ENCODE peak calls at places on chromosome 22, in four cellular contexts. One of them, this sample, is unnamed.

GRCh38 chr22:31977939-31978338 is 33.6 kb downstream of the YWHAH start:
- DNase-seq in cardiac muscle cell: no peak
- DNase-seq in mesothelial cell of epicardium: no peak
- DNase-seq in GM12864: no peak
- DNase-seq in this sample: no peak

GRCh38 chr22:19879996-19880785 is 25.5 kb upstream of the GNB1L start:
- DNase-seq in GM12864: no peak
- DNase-seq in mesothelial cell of epicardium: peak; percentile 10
- DNase-seq in cardiac muscle cell: no peak
- DNase-seq in this sample: no peak

GRCh38 chr22:30826670-30827355 is 132.1 kb downstream of the OSBP2 start:
- DNase-seq in cardiac muscle cell: no peak
- DNase-seq in mesothelial cell of epicardium: no peak
- DNase-seq in GM12864: no peak
- DNase-seq in this sample: no peak

GRCh38 chr22:49228431-49229037 is 599.1 kb downstream of the BRD1 start:
- DNase-seq in mesothelial cell of epicardium: no peak
- DNase-seq in cardiac muscle cell: no peak
- DNase-seq in GM12864: no peak
- DNase-seq in this sample: no peak

GRCh38 chr22:19840955-19841640 is 13.6 kb downstream of the GNB1L start:
- DNase-seq in GM12864: no peak
- DNase-seq in cardiac muscle cell: no peak
- DNase-seq in mesothelial cell of epicardium: no peak
- DNase-seq in this sample: no peak

GRCh38 chr22:31179345-31179744 is 19.4 kb downstream of the RNF185 start:
- DNase-seq in cardiac muscle cell: no peak
- DNase-seq in mesothelial cell of epicardium: no peak
- DNase-seq in GM12864: no peak
- DNase-seq in this sample: no peak

GRCh38 chr22:34842630-34843029 is 223.3 kb upstream of the ISX start:
- DNase-seq in mesothelial cell of epicardium: no peak
- DNase-seq in GM12864: no peak
- DNase-seq in cardiac muscle cell: no peak
- DNase-seq in this sample: no peak

GRCh38 chr22:26681395-26681821 is 24.0 kb downstream of the MIAT start:
- DNase-seq in mesothelial cell of epicardium: no peak
- DNase-seq in cardiac muscle cell: peak; percentile 96
- DNase-seq in GM12864: no peak
- DNase-seq in this sample: no peak

GRCh38 chr22:46250035-46250782 is at the start of gene CDPF1:
- DNase-seq in cardiac muscle cell: peak; percentile 87
- DNase-seq in mesothelial cell of epicardium: peak; percentile 77
- DNase-seq in GM12864: peak; percentile 55
- DNase-seq in this sample: peak; percentile 78

GRCh38 chr22:23036684-23037428 is 33.5 kb upstream of the GNAZ start:
- DNase-seq in cardiac muscle cell: peak; percentile 17
- DNase-seq in GM12864: no peak
- DNase-seq in mesothelial cell of epicardium: no peak
- DNase-seq in this sample: no peak

GRCh38 chr22:46134111-46134705 is 16.1 kb upstream of the PPARA start:
- DNase-seq in cardiac muscle cell: no peak
- DNase-seq in mesothelial cell of epicardium: no peak
- DNase-seq in GM12864: no peak
- DNase-seq in this sample: no peak

GRCh38 chr22:19514831-19515565 is 9.2 kb downstream of the CLDN5 start:
- DNase-seq in cardiac muscle cell: no peak
- DNase-seq in mesothelial cell of epicardium: no peak
- DNase-seq in GM12864: no peak
- DNase-seq in this sample: no peak

GRCh38 chr22:47035443-47035881 is 273.0 kb downstream of the TBC1D22A start:
- DNase-seq in GM12864: no peak
- DNase-seq in mesothelial cell of epicardium: no peak
- DNase-seq in cardiac muscle cell: no peak
- DNase-seq in this sample: no peak

GRCh38 chr22:49565516-49565855 is 262.2 kb downstream of the BRD1 start:
- DNase-seq in GM12864: no peak
- DNase-seq in cardiac muscle cell: no peak
- DNase-seq in mesothelial cell of epicardium: no peak
- DNase-seq in this sample: no peak

GRCh38 chr22:30825711-30826505 is 131.2 kb downstream of the OSBP2 start:
- DNase-seq in mesothelial cell of epicardium: no peak
- DNase-seq in GM12864: no peak
- DNase-seq in cardiac muscle cell: no peak
- DNase-seq in this sample: no peak

GRCh38 chr22:45886502-45886901 is 90.5 kb downstream of the WNT7B start:
- DNase-seq in GM12864: no peak
- DNase-seq in cardiac muscle cell: no peak
- DNase-seq in mesothelial cell of epicardium: no peak
- DNase-seq in this sample: no peak

GRCh38 chr22:31268281-31268680 is 24.0 kb downstream of the PIK3IP1 start:
- DNase-seq in mesothelial cell of epicardium: no peak
- DNase-seq in GM12864: no peak
- DNase-seq in cardiac muscle cell: no peak
- DNase-seq in this sample: no peak

GRCh38 chr22:50199836-50200332 is 927 bp upstream of the SELENOO start:
- DNase-seq in GM12864: no peak
- DNase-seq in mesothelial cell of epicardium: no peak
- DNase-seq in cardiac muscle cell: no peak
- DNase-seq in this sample: no peak

GRCh38 chr22:50452649-50453048 is 22.2 kb downstream of the SBF1 start:
- DNase-seq in mesothelial cell of epicardium: no peak
- DNase-seq in cardiac muscle cell: no peak
- DNase-seq in GM12864: no peak
- DNase-seq in this sample: no peak

GRCh38 chr22:42688241-42688913 is 32.3 kb downstream of the A4GALT start:
- DNase-seq in mesothelial cell of epicardium: peak; percentile 50
- DNase-seq in GM12864: no peak
- DNase-seq in cardiac muscle cell: peak; percentile 97
- DNase-seq in this sample: no peak

GRCh38 chr22:20430641-20431519 is 6.7 kb downstream of the SCARF2 start:
- DNase-seq in cardiac muscle cell: no peak
- DNase-seq in GM12864: no peak
- DNase-seq in mesothelial cell of epicardium: no peak
- DNase-seq in this sample: peak; percentile 58

GRCh38 chr22:50247748-50248147 is 2.9 kb upstream of the TUBGCP6 start:
- DNase-seq in mesothelial cell of epicardium: no peak
- DNase-seq in cardiac muscle cell: peak; percentile 81
- DNase-seq in GM12864: no peak
- DNase-seq in this sample: no peak

GRCh38 chr22:35742342-35743100 is 24.8 kb downstream of the APOL5 start:
- DNase-seq in cardiac muscle cell: peak; percentile 70
- DNase-seq in mesothelial cell of epicardium: no peak
- DNase-seq in GM12864: no peak
- DNase-seq in this sample: no peak

GRCh38 chr22:46002757-46003270 is 25.9 kb upstream of the WNT7B start:
- DNase-seq in GM12864: no peak
- DNase-seq in cardiac muscle cell: no peak
- DNase-seq in mesothelial cell of epicardium: no peak
- DNase-seq in this sample: no peak

GRCh38 chr22:50008151-50009040 is 4.2 kb downstream of the IL17REL start:
- DNase-seq in mesothelial cell of epicardium: no peak
- DNase-seq in GM12864: no peak
- DNase-seq in cardiac muscle cell: no peak
- DNase-seq in this sample: no peak

GRCh38 chr22:24089951-24090350 is 78.8 kb downstream of the CABIN1 start:
- DNase-seq in cardiac muscle cell: no peak
- DNase-seq in mesothelial cell of epicardium: no peak
- DNase-seq in GM12864: no peak
- DNase-seq in this sample: no peak

GRCh38 chr22:46049726-46050450 is 72.9 kb upstream of the WNT7B start:
- DNase-seq in GM12864: no peak
- DNase-seq in cardiac muscle cell: no peak
- DNase-seq in mesothelial cell of epicardium: no peak
- DNase-seq in this sample: no peak

GRCh38 chr22:38176170-38176741 is 5.4 kb downstream of the PLA2G6 start:
- DNase-seq in GM12864: no peak
- DNase-seq in cardiac muscle cell: peak; percentile 89
- DNase-seq in mesothelial cell of epicardium: no peak
- DNase-seq in this sample: no peak

GRCh38 chr22:32073823-32074380 is 30.8 kb downstream of the SLC5A1 start:
- DNase-seq in GM12864: no peak
- DNase-seq in mesothelial cell of epicardium: no peak
- DNase-seq in cardiac muscle cell: no peak
- DNase-seq in this sample: no peak

GRCh38 chr22:33747576-33748180 is 172.6 kb downstream of the LARGE1 start:
- DNase-seq in cardiac muscle cell: no peak
- DNase-seq in GM12864: no peak
- DNase-seq in mesothelial cell of epicardium: no peak
- DNase-seq in this sample: no peak

DNA sequence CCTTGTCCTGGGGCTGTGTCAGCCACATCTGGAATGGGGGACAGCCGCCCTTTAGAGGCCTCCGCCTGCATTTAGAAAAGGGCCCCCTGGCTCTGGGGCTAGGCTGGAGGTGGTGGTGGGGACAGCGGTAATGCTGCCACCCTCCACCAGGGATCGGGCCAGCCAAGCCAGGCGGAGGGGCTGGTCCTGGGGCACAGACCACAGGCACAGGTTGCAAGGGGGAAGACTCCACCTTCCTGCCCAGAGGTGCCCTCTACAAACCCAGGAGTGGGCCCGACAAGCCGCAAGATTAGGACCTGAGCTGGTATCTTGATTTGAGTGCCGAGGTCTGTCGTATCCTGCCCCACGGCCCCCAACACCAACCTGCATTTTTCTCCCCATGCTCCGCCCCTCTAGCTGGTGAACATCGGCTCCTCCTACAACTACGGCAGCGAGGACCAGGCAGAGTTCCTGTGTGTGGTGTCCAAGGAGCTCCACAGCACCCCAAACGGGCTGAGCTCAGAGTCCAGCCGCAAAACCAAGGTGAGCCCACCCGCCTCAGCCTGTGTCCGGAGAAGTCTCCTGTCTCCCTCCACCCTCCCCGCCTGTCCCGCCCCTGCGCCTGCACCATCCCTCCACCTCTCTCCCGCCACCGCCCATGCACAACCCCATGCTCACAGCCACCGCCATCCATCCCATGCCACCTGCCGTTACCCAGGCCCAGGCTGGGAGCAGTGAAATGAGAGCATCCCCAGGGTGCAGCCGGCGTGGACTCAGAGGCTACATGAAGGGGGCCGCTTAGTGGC is 7.6 kb downstream of the KCTD17 start:
- DNase-seq in mesothelial cell of epicardium: no peak
- DNase-seq in cardiac muscle cell: no peak
- DNase-seq in GM12864: no peak
- DNase-seq in this sample: no peak
- TF ChIP-seq CTCF in mesothelial cell of epicardium: no peak
- TF ChIP-seq CTCF in cardiac muscle cell: no peak
- TF ChIP-seq CTCF in GM12864: no peak
- TF ChIP-seq CTCF in this sample: no peak

GRCh38 chr22:21657361-21658118 is 8.3 kb upstream of the PPIL2 start:
- DNase-seq in mesothelial cell of epicardium: no peak
- DNase-seq in GM12864: no peak
- DNase-seq in cardiac muscle cell: peak; percentile 15
- DNase-seq in this sample: peak; percentile 75
- TF ChIP-seq CTCF in mesothelial cell of epicardium: no peak
- TF ChIP-seq CTCF in GM12864: peak; percentile 40
- TF ChIP-seq CTCF in cardiac muscle cell: no peak
- TF ChIP-seq CTCF in this sample: peak; percentile 42

GRCh38 chr22:39444247-39444800 is 12.5 kb upstream of the MGAT3 start:
- DNase-seq in GM12864: no peak
- DNase-seq in cardiac muscle cell: no peak
- DNase-seq in mesothelial cell of epicardium: no peak
- DNase-seq in this sample: no peak

GRCh38 chr22:39444937-39445465 is 11.8 kb upstream of the MGAT3 start:
- DNase-seq in mesothelial cell of epicardium: no peak
- DNase-seq in cardiac muscle cell: no peak
- DNase-seq in GM12864: no peak
- DNase-seq in this sample: no peak

GRCh38 chr22:39443416-39443815 is 13.4 kb upstream of the MGAT3 start:
- DNase-seq in GM12864: no peak
- DNase-seq in cardiac muscle cell: no peak
- DNase-seq in mesothelial cell of epicardium: no peak
- DNase-seq in this sample: no peak

GRCh38 chr22:39448205-39449054 is 8.4 kb upstream of the MGAT3 start:
- DNase-seq in cardiac muscle cell: no peak
- DNase-seq in GM12864: no peak
- DNase-seq in mesothelial cell of epicardium: no peak
- DNase-seq in this sample: no peak

DNA sequence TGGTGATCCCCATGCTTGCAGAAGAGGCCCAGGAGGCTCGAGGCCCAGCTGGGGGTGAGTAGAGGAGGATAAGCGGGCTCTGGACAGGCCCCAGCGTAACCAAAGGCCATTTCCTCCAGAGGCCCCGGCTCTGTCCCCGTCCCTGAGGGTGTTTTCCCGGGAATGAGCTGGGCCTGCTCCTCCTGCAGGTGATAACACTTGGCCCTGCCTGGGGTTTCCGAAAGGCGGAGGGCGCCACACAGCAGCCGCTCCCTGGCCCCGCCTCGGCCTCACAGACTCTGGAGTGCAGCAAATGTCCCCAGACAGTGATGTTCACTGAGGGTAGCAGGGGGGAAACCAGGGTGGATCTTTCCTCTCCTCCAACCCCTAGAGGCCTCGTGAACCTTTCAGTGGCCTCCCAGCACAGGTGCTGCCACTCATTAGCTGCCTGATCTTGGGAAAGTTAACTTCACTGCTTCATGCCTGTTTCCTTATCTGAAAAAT is 10.5 kb upstream of the MGAT3 start:
- DNase-seq in GM12864: peak; percentile 47
- DNase-seq in cardiac muscle cell: no peak
- DNase-seq in mesothelial cell of epicardium: no peak
- DNase-seq in this sample: no peak
- TF ChIP-seq CTCF in GM12864: no peak
- TF ChIP-seq CTCF in cardiac muscle cell: no peak
- TF ChIP-seq CTCF in mesothelial cell of epicardium: no peak
- TF ChIP-seq CTCF in this sample: no peak

GRCh38 chr22:41532908-41533825 is 11.1 kb downstream of the POLR3H start:
- DNase-seq in GM12864: peak; percentile 30
- DNase-seq in cardiac muscle cell: peak; percentile 70
- DNase-seq in mesothelial cell of epicardium: peak; percentile 49
- DNase-seq in this sample: peak; percentile 60

GRCh38 chr22:41531736-41532477 is 12.4 kb downstream of the POLR3H start:
- DNase-seq in GM12864: no peak
- DNase-seq in cardiac muscle cell: no peak
- DNase-seq in mesothelial cell of epicardium: no peak
- DNase-seq in this sample: no peak

GRCh38 chr22:41537203-41537602 is 7.1 kb downstream of the POLR3H start:
- DNase-seq in mesothelial cell of epicardium: no peak
- DNase-seq in cardiac muscle cell: no peak
- DNase-seq in GM12864: no peak
- DNase-seq in this sample: no peak

GRCh38 chr22:41534219-41534618 is 10.1 kb downstream of the POLR3H start:
- DNase-seq in mesothelial cell of epicardium: no peak
- DNase-seq in GM12864: no peak
- DNase-seq in cardiac muscle cell: no peak
- DNase-seq in this sample: no peak

DNA sequence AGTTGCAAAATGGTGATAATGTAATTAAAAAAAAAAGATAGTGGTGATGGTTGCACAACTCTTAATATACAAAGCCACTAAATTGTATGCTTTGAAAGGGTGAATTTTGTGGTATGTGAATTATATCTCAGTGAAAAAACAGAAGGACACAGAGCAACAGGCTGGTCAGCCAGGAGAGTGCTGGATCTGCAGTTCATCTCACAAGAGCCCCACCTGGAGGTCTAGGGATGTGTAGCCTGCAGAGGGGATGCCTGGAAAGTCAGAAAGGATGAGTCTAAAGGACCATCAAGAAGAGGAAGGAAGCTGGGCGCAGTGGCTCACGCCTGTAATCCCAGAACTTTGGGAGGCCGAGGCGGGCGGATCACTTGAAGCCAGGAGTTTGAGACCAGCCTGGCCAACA is 9.0 kb downstream of the POLR3H start:
- DNase-seq in mesothelial cell of epicardium: no peak
- DNase-seq in GM12864: no peak
- DNase-seq in cardiac muscle cell: no peak
- DNase-seq in this sample: no peak
- TF ChIP-seq CTCF in mesothelial cell of epicardium: no peak
- TF ChIP-seq CTCF in GM12864: no peak
- TF ChIP-seq CTCF in cardiac muscle cell: no peak
- TF ChIP-seq CTCF in this sample: peak; percentile 36